ENCODE peak calls at places on chromosomes 6 and 20, in four cellular contexts. F, I, Y and Z are unnamed samples.
A peak's percentile ranks its signal among the peaks of the same experiment; 100 is the strongest.

GRCh38 chr6:163324928-163325784 is 89.4 kb upstream of the QKI start:
- DNase-seq in F (no peak), I (peak; percentile 63), Y (no peak), Z (no peak)

GRCh38 chr6:20008081-20008480 is 170.9 kb downstream of the ID4 start:
- DNase-seq in F (no peak), I (no peak), Y (no peak), Z (no peak)

GRCh38 chr6:20020526-20020925 is 183.4 kb downstream of the ID4 start:
- DNase-seq in F (no peak), I (no peak), Y (no peak), Z (no peak)

GRCh38 chr6:158958504-158959386 is 41.3 kb downstream of the RSPH3 start:
- DNase-seq in F (no peak), I (no peak), Y (no peak), Z (no peak)

GRCh38 chr20:32354592-32355416 is 3.3 kb upstream of the ASXL1 start:
- DNase-seq in F (peak; percentile 85), I (peak; percentile 76), Y (no peak), Z (no peak)

GRCh38 chr6:90175627-90176538 is 120.8 kb downstream of the BACH2 start:
- DNase-seq in F (no peak), I (no peak), Y (no peak), Z (no peak)

GRCh38 chr20:35329435-35330139 is 37.4 kb upstream of the FAM83C start:
- DNase-seq in F (peak; percentile 74), I (no peak), Y (no peak), Z (no peak)

GRCh38 chr20:3276400-3277015 is 37.5 kb upstream of the SLC4A11 start:
- DNase-seq in F (peak; percentile 39), I (peak; percentile 7), Y (no peak), Z (no peak)

GRCh38 chr20:63577317-63577894 is 3.4 kb upstream of the HELZ2 start:
- DNase-seq in F (no peak), I (no peak), Y (no peak), Z (no peak)

GRCh38 chr6:36627801-36628246 is 33.7 kb downstream of the SRSF3 start:
- DNase-seq in F (peak; percentile 75), I (peak; percentile 66), Y (no peak), Z (no peak)

GRCh38 chr6:131015630-131016263 is 47.3 kb downstream of the EPB41L2 start:
- DNase-seq in F (peak; percentile 83), I (peak; percentile 80), Y (no peak), Z (no peak)

GRCh38 chr6:158799051-158799792 is 19.9 kb downstream of the EZR start:
- DNase-seq in F (peak; percentile 33), I (peak; percentile 74), Y (no peak), Z (no peak)

GRCh38 chr20:52242237-52243230 is 51.0 kb upstream of the ZFP64 start:
- DNase-seq in F (peak; percentile 20), I (peak; percentile 4), Y (no peak), Z (no peak)
- TF ChIP-seq CTCF in F (peak; percentile 33), I (no peak), Y (no peak), Z (peak; percentile 82)

DNA sequence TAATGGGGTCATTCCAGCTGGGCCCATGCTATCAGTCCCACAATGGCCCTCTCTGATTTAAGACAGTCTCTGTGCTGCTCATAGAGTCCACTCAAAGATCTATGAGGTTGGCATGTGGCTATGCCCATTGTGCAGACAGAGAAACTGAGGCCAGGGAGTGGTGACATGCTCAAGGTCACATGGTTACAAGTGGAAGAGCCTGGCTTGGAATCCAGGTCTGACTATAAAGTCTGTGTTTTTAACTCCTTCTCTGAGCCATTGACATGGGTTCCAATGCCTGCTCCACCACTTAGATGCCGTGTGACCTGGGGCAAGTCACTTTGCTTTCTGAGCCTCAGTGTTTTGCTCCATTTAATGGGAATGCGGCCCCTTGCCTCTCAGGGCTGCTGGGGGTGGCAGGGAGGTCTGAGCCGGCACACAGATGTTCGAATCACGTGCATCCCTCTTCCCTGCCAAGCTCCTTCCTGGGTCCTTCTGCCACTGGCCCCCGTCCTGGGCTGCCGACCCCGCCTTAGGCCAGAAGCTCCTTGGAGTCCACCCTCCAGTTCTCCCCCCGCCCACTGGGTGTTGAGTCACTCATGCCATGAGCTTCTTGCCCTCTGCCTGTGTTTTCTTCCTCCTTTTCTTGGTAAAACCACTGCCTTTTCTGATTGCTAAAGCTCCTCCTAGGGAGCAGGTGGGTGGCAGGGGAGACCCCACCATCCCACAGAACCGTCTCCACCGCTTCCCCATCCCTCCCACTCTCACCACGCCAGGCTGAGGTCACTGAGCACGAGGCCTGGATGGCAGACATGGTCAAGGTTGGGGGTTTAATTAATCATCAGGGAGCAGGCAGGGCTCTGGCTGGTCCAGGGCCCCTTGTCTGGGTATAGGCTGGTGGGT is 35.7 kb downstream of the CEBPB start:
- DNase-seq in F (peak; percentile 69), I (peak; percentile 70), Y (peak; percentile 56), Z (no peak)
- TF ChIP-seq CTCF in F (no peak), I (no peak), Y (no peak), Z (no peak)

DNA sequence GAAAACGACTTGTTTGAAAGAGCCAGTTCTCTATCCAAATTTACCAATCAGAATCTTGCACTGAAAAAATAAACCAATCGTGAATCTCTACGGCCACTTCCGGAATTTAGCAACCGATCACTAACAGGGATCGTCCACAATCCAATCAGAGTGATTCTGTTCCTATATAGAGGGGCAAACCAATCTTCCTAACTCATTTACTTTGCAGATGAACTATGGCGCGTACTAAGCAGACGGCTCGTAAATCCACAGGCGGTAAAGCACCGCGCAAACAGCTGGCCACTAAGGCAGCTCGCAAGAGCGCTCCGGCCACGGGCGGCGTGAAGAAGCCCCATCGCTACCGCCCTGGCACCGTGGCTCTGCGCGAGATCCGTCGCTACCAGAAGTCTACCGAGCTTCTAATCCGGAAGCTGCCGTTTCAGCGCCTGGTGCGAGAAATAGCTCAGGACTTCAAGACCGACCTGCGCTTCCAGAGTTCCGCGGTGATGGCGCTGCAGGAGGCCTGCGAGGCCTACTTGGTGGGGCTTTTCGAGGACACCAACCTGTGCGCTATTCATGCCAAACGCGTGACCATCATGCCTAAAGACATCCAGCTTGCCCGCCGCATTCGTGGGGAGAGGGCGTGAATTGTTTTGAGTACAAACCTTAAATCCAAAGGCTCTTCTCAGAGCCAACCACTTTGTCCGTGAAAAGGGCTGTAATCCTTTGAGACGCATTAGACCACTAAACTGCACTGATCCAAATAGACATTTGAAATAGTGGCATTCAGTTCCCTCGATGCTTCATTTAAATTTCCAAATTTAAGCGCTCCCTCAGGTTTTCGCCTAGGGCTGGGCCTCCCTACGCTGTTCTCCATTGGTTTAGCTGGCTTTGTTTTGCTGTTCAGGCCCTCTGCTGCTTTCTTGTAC is 138.0 kb downstream of the HFE start:
- DNase-seq in F (peak; percentile 76), I (peak; percentile 96), Y (no peak), Z (no peak)
- TF ChIP-seq CTCF in F (no peak), I (no peak), Y (no peak), Z (peak; percentile 55)

GRCh38 chr6:152727507-152727906 is 23.1 kb upstream of the VIP start:
- DNase-seq in F (no peak), I (no peak), Y (no peak), Z (no peak)
- TF ChIP-seq CTCF in F (no peak), I (no peak), Y (no peak), Z (no peak)

GRCh38 chr6:41440958-41441357 is 105.2 kb upstream of the FOXP4 start:
- DNase-seq in F (no peak), I (no peak), Y (no peak), Z (no peak)
- TF ChIP-seq CTCF in F (no peak), I (no peak), Y (no peak), Z (no peak)

DNA sequence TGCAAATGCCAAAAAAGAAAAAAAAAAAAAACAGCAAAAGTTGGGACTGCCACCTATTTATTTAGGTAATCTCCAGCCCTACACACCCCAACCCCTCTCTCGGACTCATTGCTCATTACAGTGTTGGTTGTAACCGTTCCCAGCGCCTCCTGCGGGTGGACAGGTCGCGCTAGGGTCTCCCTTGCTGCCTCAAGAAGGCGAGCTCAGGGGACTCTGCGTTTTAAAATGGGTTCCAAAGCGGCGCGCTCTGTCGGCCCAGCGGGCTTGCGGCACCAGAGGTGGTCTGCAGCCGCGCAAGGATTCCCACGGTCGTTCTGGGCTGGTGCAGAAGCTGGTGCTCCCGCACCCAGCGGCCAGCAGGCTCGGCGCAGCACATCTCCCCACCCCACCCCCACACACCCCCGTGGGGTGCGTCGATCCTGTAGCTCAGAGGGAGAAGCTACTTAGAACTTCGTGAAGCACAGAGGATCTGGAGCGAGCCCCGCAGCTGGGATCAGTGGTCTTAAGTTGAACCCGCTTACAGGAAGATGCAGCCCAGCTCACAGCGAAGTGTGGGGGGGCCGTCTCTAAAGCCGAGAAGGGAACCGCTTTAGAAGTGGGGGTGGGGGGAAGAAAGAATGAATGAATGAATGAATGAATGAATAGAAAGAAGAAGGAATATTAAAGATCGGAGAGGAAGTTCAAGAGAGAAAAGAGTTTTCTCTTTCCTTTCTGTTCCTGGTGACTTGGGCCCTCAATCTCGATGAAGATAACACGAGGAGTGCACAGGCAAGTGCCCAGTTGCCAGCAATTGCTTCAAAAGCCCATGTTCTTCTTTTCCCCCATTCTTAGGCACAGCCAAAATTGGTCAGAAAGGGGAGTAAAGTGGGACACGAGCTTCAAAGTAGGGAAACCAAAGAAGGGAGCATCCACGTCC is 766 bp downstream of the TFAP2A start:
- DNase-seq in F (no peak), I (no peak), Y (no peak), Z (no peak)
- TF ChIP-seq CTCF in F (no peak), I (no peak), Y (no peak), Z (peak; percentile 8)

DNA sequence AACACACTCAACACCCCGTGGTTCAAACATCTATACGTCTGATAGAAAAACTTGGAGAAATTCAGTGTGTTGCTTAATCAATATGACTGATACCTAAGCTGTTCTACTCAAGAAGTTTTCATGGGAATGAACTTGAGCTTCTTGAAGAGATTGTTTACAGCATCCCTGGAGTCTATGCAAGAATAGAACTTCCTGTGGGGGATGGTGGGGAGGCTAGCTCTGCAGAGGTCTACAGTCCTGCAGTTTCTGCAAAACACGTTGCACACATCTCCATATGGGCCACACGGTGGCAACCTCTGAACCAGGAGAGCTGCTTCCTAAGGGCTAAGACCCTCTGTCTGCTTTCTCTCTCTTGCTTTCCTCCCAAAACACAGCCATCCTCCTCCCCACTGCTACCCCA is 32.7 kb upstream of the FANCE start:
- DNase-seq in F (peak; percentile 56), I (peak; percentile 30), Y (peak; percentile 39), Z (no peak)
- TF ChIP-seq CTCF in F (peak; percentile 21), I (peak; percentile 31), Y (no peak), Z (peak; percentile 27)

DNA sequence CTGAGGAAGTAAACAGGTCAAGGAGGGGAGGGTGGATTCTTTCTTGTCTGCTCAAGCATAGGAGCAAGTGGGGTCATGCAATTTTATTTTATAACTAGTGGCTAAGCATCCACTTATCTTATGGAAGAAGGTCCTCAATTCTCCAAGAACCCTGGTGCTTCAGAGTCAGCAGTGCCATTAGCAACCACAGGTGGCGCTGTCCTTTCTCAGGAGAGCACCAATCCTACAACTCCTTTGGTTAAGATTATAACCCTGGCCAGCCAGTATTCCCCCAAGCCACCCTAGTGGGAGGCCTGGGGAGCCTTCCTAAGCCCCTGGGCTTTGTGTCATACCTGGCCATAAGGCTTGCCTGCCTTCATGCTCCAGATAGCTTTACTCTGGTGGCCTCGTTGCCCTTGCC is 60.7 kb downstream of the PCSK2 start:
- DNase-seq in F (no peak), I (no peak), Y (no peak), Z (no peak)
- TF ChIP-seq CTCF in F (peak; percentile 15), I (no peak), Y (no peak), Z (peak; percentile 41)

GRCh38 chr6:27940766-27941165 is 16.3 kb upstream of the OR2B6 start:
- DNase-seq in F (peak; percentile 2), I (no peak), Y (no peak), Z (no peak)
- TF ChIP-seq CTCF in F (no peak), I (no peak), Y (no peak), Z (no peak)

GRCh38 chr6:33277663-33278391 is 904 bp downstream of the B3GALT4 start:
- DNase-seq in F (no peak), I (peak; percentile 11), Y (no peak), Z (no peak)
- TF ChIP-seq CTCF in F (no peak), I (no peak), Y (no peak), Z (peak; percentile 22)